ENCODE peak calls at places on chromosomes 13 and 19, in seven cellular contexts. One of them, this sample, is unnamed.

GRCh38 chr13:74074723-74075122 is 59.5 kb downstream of the KLF12 start:
- DNase-seq in CD4-positive, alpha-beta T cell: no peak
- DNase-seq in BE2C: no peak
- DNase-seq in brain microvascular endothelial cell: peak; percentile 18
- DNase-seq in endothelial cell of umbilical vein: peak; percentile 51
- DNase-seq in fibroblast of pulmonary artery: peak; percentile 66
- DNase-seq in cardiac muscle cell: peak; percentile 43
- DNase-seq in this sample: no peak

GRCh38 chr19:4130635-4131438 is 6.9 kb upstream of the MAP2K2 start:
- DNase-seq in CD4-positive, alpha-beta T cell: no peak
- DNase-seq in BE2C: no peak
- DNase-seq in brain microvascular endothelial cell: peak; percentile 80
- DNase-seq in endothelial cell of umbilical vein: no peak
- DNase-seq in fibroblast of pulmonary artery: peak; percentile 76
- DNase-seq in cardiac muscle cell: peak; percentile 65
- DNase-seq in this sample: no peak

GRCh38 chr19:38409631-38410133 is 6.8 kb downstream of the FAM98C start:
- DNase-seq in CD4-positive, alpha-beta T cell: no peak
- DNase-seq in BE2C: no peak
- DNase-seq in brain microvascular endothelial cell: peak; percentile 44
- DNase-seq in endothelial cell of umbilical vein: no peak
- DNase-seq in fibroblast of pulmonary artery: peak; percentile 72
- DNase-seq in cardiac muscle cell: peak; percentile 79
- DNase-seq in this sample: no peak

GRCh38 chr19:39381910-39382611 is 8.8 kb downstream of the PAF1 start:
- DNase-seq in CD4-positive, alpha-beta T cell: no peak
- DNase-seq in BE2C: no peak
- DNase-seq in brain microvascular endothelial cell: no peak
- DNase-seq in endothelial cell of umbilical vein: no peak
- DNase-seq in fibroblast of pulmonary artery: no peak
- DNase-seq in cardiac muscle cell: no peak
- DNase-seq in this sample: no peak

GRCh38 chr13:21894091-21894490 is 223.2 kb downstream of the FGF9 start:
- DNase-seq in CD4-positive, alpha-beta T cell: no peak
- DNase-seq in BE2C: no peak
- DNase-seq in brain microvascular endothelial cell: no peak
- DNase-seq in endothelial cell of umbilical vein: no peak
- DNase-seq in fibroblast of pulmonary artery: no peak
- DNase-seq in cardiac muscle cell: no peak
- DNase-seq in this sample: no peak

GRCh38 chr13:23322353-23323336 is 110.9 kb downstream of the SACS start:
- DNase-seq in CD4-positive, alpha-beta T cell: no peak
- DNase-seq in BE2C: no peak
- DNase-seq in brain microvascular endothelial cell: no peak
- DNase-seq in endothelial cell of umbilical vein: no peak
- DNase-seq in fibroblast of pulmonary artery: no peak
- DNase-seq in cardiac muscle cell: no peak
- DNase-seq in this sample: no peak

GRCh38 chr13:20441066-20441465 is 84.6 kb downstream of the CRYL1 start:
- DNase-seq in CD4-positive, alpha-beta T cell: no peak
- DNase-seq in BE2C: no peak
- DNase-seq in brain microvascular endothelial cell: no peak
- DNase-seq in endothelial cell of umbilical vein: no peak
- DNase-seq in fibroblast of pulmonary artery: no peak
- DNase-seq in cardiac muscle cell: no peak
- DNase-seq in this sample: no peak

GRCh38 chr13:79811170-79811569 is 330.2 kb downstream of the NDFIP2 start:
- DNase-seq in CD4-positive, alpha-beta T cell: no peak
- DNase-seq in BE2C: no peak
- DNase-seq in brain microvascular endothelial cell: no peak
- DNase-seq in endothelial cell of umbilical vein: no peak
- DNase-seq in fibroblast of pulmonary artery: no peak
- DNase-seq in cardiac muscle cell: no peak
- DNase-seq in this sample: no peak

GRCh38 chr13:101144808-101145419 is 271.4 kb downstream of the NALCN start:
- DNase-seq in CD4-positive, alpha-beta T cell: no peak
- DNase-seq in BE2C: no peak
- DNase-seq in brain microvascular endothelial cell: peak; percentile 22
- DNase-seq in endothelial cell of umbilical vein: peak; percentile 66
- DNase-seq in fibroblast of pulmonary artery: peak; percentile 80
- DNase-seq in cardiac muscle cell: peak; percentile 73
- DNase-seq in this sample: peak; percentile 27

GRCh38 chr19:14632286-14632685 is 42.4 kb downstream of the ADGRE3 start:
- DNase-seq in CD4-positive, alpha-beta T cell: no peak
- DNase-seq in BE2C: peak; percentile 40
- DNase-seq in brain microvascular endothelial cell: peak; percentile 18
- DNase-seq in endothelial cell of umbilical vein: peak; percentile 26
- DNase-seq in fibroblast of pulmonary artery: peak; percentile 24
- DNase-seq in cardiac muscle cell: peak; percentile 13
- DNase-seq in this sample: no peak

GRCh38 chr13:26721251-26721939 is 39.2 kb downstream of the GPR12 start:
- DNase-seq in CD4-positive, alpha-beta T cell: peak; percentile 19
- DNase-seq in BE2C: no peak
- DNase-seq in brain microvascular endothelial cell: no peak
- DNase-seq in endothelial cell of umbilical vein: no peak
- DNase-seq in fibroblast of pulmonary artery: no peak
- DNase-seq in cardiac muscle cell: no peak
- DNase-seq in this sample: no peak

GRCh38 chr19:46824887-46825730 is 25.5 kb downstream of the AP2S1 start:
- DNase-seq in CD4-positive, alpha-beta T cell: no peak
- DNase-seq in BE2C: no peak
- DNase-seq in brain microvascular endothelial cell: no peak
- DNase-seq in endothelial cell of umbilical vein: no peak
- DNase-seq in fibroblast of pulmonary artery: peak; percentile 18
- DNase-seq in cardiac muscle cell: no peak
- DNase-seq in this sample: no peak
- TF ChIP-seq CTCF in CD4-positive, alpha-beta T cell: no peak
- TF ChIP-seq CTCF in BE2C: no peak
- TF ChIP-seq CTCF in brain microvascular endothelial cell: no peak
- TF ChIP-seq CTCF in endothelial cell of umbilical vein: no peak
- TF ChIP-seq CTCF in fibroblast of pulmonary artery: no peak
- TF ChIP-seq CTCF in cardiac muscle cell: no peak
- TF ChIP-seq CTCF in this sample: no peak

GRCh38 chr19:5826531-5827341 is 12.8 kb downstream of the FUT6 start:
- DNase-seq in CD4-positive, alpha-beta T cell: no peak
- DNase-seq in BE2C: peak; percentile 92
- DNase-seq in brain microvascular endothelial cell: no peak
- DNase-seq in endothelial cell of umbilical vein: no peak
- DNase-seq in fibroblast of pulmonary artery: peak; percentile 25
- DNase-seq in cardiac muscle cell: peak; percentile 45
- DNase-seq in this sample: peak; percentile 89
- TF ChIP-seq CTCF in CD4-positive, alpha-beta T cell: no peak
- TF ChIP-seq CTCF in BE2C: peak; percentile 49
- TF ChIP-seq CTCF in brain microvascular endothelial cell: no peak
- TF ChIP-seq CTCF in endothelial cell of umbilical vein: no peak
- TF ChIP-seq CTCF in fibroblast of pulmonary artery: no peak
- TF ChIP-seq CTCF in cardiac muscle cell: peak; percentile 25
- TF ChIP-seq CTCF in this sample: peak; percentile 33

GRCh38 chr19:42323852-42324654 is 1.4 kb upstream of the MEGF8 start:
- DNase-seq in CD4-positive, alpha-beta T cell: no peak
- DNase-seq in BE2C: no peak
- DNase-seq in brain microvascular endothelial cell: no peak
- DNase-seq in endothelial cell of umbilical vein: no peak
- DNase-seq in fibroblast of pulmonary artery: no peak
- DNase-seq in cardiac muscle cell: no peak
- DNase-seq in this sample: peak; percentile 44

GRCh38 chr19:42324655-42325307 is 654 bp upstream of the MEGF8 start:
- DNase-seq in CD4-positive, alpha-beta T cell: no peak
- DNase-seq in BE2C: no peak
- DNase-seq in brain microvascular endothelial cell: no peak
- DNase-seq in endothelial cell of umbilical vein: no peak
- DNase-seq in fibroblast of pulmonary artery: no peak
- DNase-seq in cardiac muscle cell: no peak
- DNase-seq in this sample: peak; percentile 49

GRCh38 chr19:42325896-42326771 is 699 bp downstream of the MEGF8 start:
- DNase-seq in CD4-positive, alpha-beta T cell: peak; percentile 13
- DNase-seq in BE2C: no peak
- DNase-seq in brain microvascular endothelial cell: no peak
- DNase-seq in endothelial cell of umbilical vein: no peak
- DNase-seq in fibroblast of pulmonary artery: no peak
- DNase-seq in cardiac muscle cell: no peak
- DNase-seq in this sample: peak; percentile 50

GRCh38 chr19:42326969-42327368 is 1.5 kb downstream of the MEGF8 start:
- DNase-seq in CD4-positive, alpha-beta T cell: no peak
- DNase-seq in BE2C: no peak
- DNase-seq in brain microvascular endothelial cell: no peak
- DNase-seq in endothelial cell of umbilical vein: no peak
- DNase-seq in fibroblast of pulmonary artery: no peak
- DNase-seq in cardiac muscle cell: no peak
- DNase-seq in this sample: no peak

DNA sequence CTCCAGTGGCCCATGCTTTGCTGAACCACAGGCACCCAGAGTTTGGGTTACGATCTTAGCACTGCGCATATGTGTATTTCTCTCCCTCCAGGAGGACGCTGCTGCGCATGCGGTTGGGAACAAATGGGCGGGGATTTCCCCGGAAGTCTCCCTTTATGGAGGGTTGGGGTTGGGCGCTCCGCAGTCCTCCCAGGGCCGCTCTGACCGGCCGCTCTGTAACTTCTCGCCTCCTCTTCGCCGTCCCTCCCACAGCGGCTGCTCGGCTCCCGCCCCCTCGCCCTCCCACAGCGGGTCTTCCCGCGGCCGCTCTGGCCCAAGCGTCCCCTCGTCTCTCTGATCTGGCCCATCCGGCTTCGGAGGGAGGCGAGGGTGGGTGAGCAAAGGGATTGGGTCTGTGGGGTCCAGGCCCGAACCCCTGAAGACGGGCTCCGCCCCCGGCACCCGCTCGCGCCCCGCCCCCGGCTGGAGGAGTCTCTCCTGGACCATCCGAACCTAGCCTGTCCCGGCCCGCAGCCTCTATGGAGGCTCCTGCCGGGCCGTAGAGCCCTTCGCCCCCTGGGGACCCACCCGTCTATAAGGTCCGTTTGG is at the start of gene MEGF8:
- DNase-seq in CD4-positive, alpha-beta T cell: peak; percentile 98
- DNase-seq in BE2C: peak; percentile 98
- DNase-seq in brain microvascular endothelial cell: peak; percentile 98
- DNase-seq in endothelial cell of umbilical vein: peak; percentile 100
- DNase-seq in fibroblast of pulmonary artery: peak; percentile 99
- DNase-seq in cardiac muscle cell: peak; percentile 99
- DNase-seq in this sample: peak; percentile 98
- TF ChIP-seq CTCF in CD4-positive, alpha-beta T cell: no peak
- TF ChIP-seq CTCF in BE2C: peak; percentile 97
- TF ChIP-seq CTCF in brain microvascular endothelial cell: peak; percentile 96
- TF ChIP-seq CTCF in endothelial cell of umbilical vein: peak; percentile 96
- TF ChIP-seq CTCF in fibroblast of pulmonary artery: peak; percentile 98
- TF ChIP-seq CTCF in cardiac muscle cell: peak; percentile 95
- TF ChIP-seq CTCF in this sample: no peak

DNA sequence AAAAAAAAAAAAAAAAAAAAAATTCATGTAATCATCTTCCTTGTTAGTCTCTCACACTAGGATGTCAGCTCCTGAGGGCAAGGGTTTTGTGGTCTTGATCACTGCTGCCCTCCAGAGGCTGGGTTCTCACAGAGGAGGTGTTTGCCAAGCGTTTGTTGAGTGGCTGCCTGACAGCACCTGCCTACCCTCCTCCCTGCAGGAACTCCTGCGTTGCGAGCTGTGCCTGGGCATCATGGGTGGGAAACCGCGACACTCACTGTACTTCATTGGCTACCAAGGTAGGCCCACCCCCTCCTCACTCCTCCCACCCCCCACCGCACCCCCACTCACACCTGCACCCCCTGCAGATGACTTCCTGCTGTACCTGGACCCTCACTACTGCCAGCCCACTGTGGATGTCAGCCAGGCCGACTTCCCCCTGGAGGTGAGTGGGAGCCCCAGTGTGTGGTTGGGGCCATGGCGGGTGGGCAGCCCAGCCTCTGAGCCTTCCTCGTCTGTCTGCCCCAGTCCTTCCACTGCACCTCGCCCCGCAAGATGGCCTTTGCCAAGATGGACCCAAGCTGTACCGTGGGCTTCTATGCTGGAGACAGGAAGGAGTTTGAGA is 8.1 kb downstream of the ATG4D start:
- DNase-seq in CD4-positive, alpha-beta T cell: no peak
- DNase-seq in BE2C: peak; percentile 35
- DNase-seq in brain microvascular endothelial cell: no peak
- DNase-seq in endothelial cell of umbilical vein: no peak
- DNase-seq in fibroblast of pulmonary artery: peak; percentile 49
- DNase-seq in cardiac muscle cell: peak; percentile 45
- DNase-seq in this sample: no peak
- TF ChIP-seq CTCF in CD4-positive, alpha-beta T cell: no peak
- TF ChIP-seq CTCF in BE2C: peak; percentile 29
- TF ChIP-seq CTCF in brain microvascular endothelial cell: peak; percentile 35
- TF ChIP-seq CTCF in endothelial cell of umbilical vein: no peak
- TF ChIP-seq CTCF in fibroblast of pulmonary artery: peak; percentile 20
- TF ChIP-seq CTCF in cardiac muscle cell: peak; percentile 17
- TF ChIP-seq CTCF in this sample: no peak

DNA sequence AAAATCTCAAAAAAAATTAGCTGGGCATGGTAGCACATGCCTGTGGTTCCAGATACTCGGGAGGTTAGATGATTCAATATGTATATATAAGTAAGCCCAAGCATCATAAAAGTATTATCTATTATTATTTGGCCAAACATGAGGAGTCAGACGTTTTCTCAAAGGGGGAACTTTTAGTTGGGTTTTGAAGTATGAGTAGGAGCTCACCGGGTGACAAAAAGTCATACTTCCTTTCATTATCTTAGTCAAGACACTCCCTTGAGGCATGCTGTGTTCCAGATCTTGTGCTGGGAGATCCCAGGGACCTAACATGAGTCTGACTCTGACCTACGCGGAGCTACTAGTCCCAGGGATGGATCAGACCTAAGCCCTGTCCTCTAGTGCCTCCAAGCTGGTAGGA is 8.2 kb upstream of the MYH14 start:
- DNase-seq in CD4-positive, alpha-beta T cell: no peak
- DNase-seq in BE2C: no peak
- DNase-seq in brain microvascular endothelial cell: no peak
- DNase-seq in endothelial cell of umbilical vein: no peak
- DNase-seq in fibroblast of pulmonary artery: no peak
- DNase-seq in cardiac muscle cell: no peak
- DNase-seq in this sample: no peak
- TF ChIP-seq CTCF in CD4-positive, alpha-beta T cell: no peak
- TF ChIP-seq CTCF in BE2C: no peak
- TF ChIP-seq CTCF in brain microvascular endothelial cell: no peak
- TF ChIP-seq CTCF in endothelial cell of umbilical vein: no peak
- TF ChIP-seq CTCF in fibroblast of pulmonary artery: no peak
- TF ChIP-seq CTCF in cardiac muscle cell: no peak
- TF ChIP-seq CTCF in this sample: no peak

GRCh38 chr13:112103971-112104872 is 37.3 kb downstream of the SOX1 start:
- DNase-seq in CD4-positive, alpha-beta T cell: no peak
- DNase-seq in BE2C: no peak
- DNase-seq in brain microvascular endothelial cell: no peak
- DNase-seq in endothelial cell of umbilical vein: no peak
- DNase-seq in fibroblast of pulmonary artery: no peak
- DNase-seq in cardiac muscle cell: no peak
- DNase-seq in this sample: peak; percentile 39
- TF ChIP-seq CTCF in CD4-positive, alpha-beta T cell: no peak
- TF ChIP-seq CTCF in BE2C: no peak
- TF ChIP-seq CTCF in brain microvascular endothelial cell: no peak
- TF ChIP-seq CTCF in endothelial cell of umbilical vein: no peak
- TF ChIP-seq CTCF in fibroblast of pulmonary artery: no peak
- TF ChIP-seq CTCF in cardiac muscle cell: no peak
- TF ChIP-seq CTCF in this sample: no peak